ENCODE peak calls at places on chromosomes 13 and 19, in nine cellular contexts. G is IMR-90; X is cardiac fibroblast; L is PC-9; R is AG10803; H is endothelial cell; B is breast epithelium; W is AG04450; D is activated CD8-positive, alpha-beta T cell treated with anti-CD3 and anti-CD28 coated beads for 36 hours. P is an unnamed sample.
A peak's percentile ranks its signal among the peaks of the same experiment; 100 is the strongest.

GRCh38 chr13:74258951-74259350 is 124.7 kb upstream of the KLF12 start:
- DNase-seq in G (no peak), X (no peak), L (no peak), R (no peak), H (no peak), B (no peak), W (no peak), D (no peak), P (no peak)

GRCh38 chr13:32722340-32722739 is 136.1 kb downstream of the PDS5B start:
- DNase-seq in G (no peak), X (no peak), L (no peak), R (no peak), H (no peak), B (no peak), W (no peak), D (no peak), P (no peak)

GRCh38 chr13:73765651-73766384 is 368.4 kb downstream of the KLF12 start:
- DNase-seq in G (peak; percentile 58), X (peak; percentile 71), L (no peak), R (peak; percentile 23), H (peak; percentile 65), B (peak; percentile 57), W (no peak), D (peak; percentile 93), P (peak; percentile 40)

GRCh38 chr19:29694669-29695627 is 20.1 kb downstream of the C19orf12 start:
- DNase-seq in G (peak; percentile 70), X (peak; percentile 78), L (peak; percentile 47), R (peak; percentile 75), H (peak; percentile 86), B (peak; percentile 78), W (no peak), D (peak; percentile 91), P (peak; percentile 77)

GRCh38 chr19:15673176-15673654 is 328 bp downstream of the CYP4F12 start:
- DNase-seq in G (no peak), X (no peak), L (no peak), R (no peak), H (no peak), B (no peak), W (no peak), D (peak; percentile 21), P (peak; percentile 2)

GRCh38 chr19:52007805-52008557 is at the start of gene ZNF615:
- DNase-seq in G (peak; percentile 80), X (peak; percentile 88), L (peak; percentile 87), R (peak; percentile 80), H (peak; percentile 87), B (peak; percentile 88), W (peak; percentile 52), D (peak; percentile 93), P (peak; percentile 90)

GRCh38 chr13:21657538-21657937 is 13.3 kb upstream of the FGF9 start:
- DNase-seq in G (peak; percentile 94), X (peak; percentile 62), L (no peak), R (peak; percentile 43), H (no peak), B (no peak), W (peak; percentile 50), D (no peak), P (no peak)

GRCh38 chr13:98509271-98510155 is 67.4 kb downstream of the STK24 start:
- DNase-seq in G (peak; percentile 92), X (peak; percentile 96), L (peak; percentile 71), R (peak; percentile 94), H (no peak), B (no peak), W (peak; percentile 59), D (peak; percentile 72), P (peak; percentile 24)

GRCh38 chr19:48646912-48647216 is 877 bp upstream of the CA11 start:
- DNase-seq in G (no peak), X (no peak), L (no peak), R (no peak), H (no peak), B (no peak), W (no peak), D (no peak), P (no peak)

GRCh38 chr19:57167385-57167784 is at the start of gene DUXA:
- DNase-seq in G (no peak), X (no peak), L (no peak), R (no peak), H (no peak), B (no peak), W (no peak), D (no peak), P (no peak)

DNA sequence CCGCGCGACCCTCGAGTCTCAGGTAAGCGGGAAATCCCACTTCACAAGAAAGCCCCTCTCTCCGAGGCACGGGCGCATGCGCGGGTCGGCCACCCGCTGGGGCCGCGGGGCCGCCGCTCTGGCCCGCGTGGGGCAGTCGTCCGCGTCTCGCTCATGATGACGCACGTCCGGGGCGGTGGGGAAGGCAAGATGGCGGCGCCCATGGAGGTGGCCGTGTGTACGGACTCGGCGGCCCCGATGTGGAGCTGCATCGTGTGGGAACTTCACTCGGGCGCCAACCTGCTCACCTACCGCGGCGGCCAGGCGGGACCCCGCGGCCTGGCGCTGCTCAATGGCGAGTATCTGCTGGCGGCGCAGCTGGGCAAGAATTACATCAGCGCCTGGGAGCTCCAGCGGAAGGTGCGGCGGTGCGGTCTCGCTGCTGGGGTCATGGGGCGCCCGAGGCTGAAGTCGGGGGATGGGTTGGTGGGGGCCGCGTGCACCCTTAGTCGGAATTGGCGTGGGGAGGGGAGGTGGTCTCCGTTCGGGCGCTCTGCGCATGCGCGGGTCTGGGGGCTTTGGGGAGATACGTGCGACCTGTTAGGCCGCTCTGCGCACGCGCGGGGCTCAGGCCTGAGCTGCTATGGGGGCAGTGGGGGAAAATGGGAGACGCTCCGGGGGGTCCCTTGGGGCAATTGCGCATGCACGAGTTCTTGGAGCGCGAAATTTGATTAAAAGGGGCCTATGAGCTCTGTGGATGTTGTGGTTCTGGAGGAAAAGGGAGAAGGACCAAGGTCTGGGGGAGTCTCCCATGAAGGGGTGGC is at the start of gene WDR18:
- DNase-seq in G (peak; percentile 81), X (peak; percentile 89), L (peak; percentile 84), R (peak; percentile 80), H (peak; percentile 88), B (peak; percentile 93), W (peak; percentile 49), D (peak; percentile 94), P (peak; percentile 88)
- TF ChIP-seq CTCF in G (peak; percentile 30), X (no peak), L (no peak), R (no peak), H (peak; percentile 17), B (peak; percentile 29), W (no peak), D (no peak), P (no peak)

DNA sequence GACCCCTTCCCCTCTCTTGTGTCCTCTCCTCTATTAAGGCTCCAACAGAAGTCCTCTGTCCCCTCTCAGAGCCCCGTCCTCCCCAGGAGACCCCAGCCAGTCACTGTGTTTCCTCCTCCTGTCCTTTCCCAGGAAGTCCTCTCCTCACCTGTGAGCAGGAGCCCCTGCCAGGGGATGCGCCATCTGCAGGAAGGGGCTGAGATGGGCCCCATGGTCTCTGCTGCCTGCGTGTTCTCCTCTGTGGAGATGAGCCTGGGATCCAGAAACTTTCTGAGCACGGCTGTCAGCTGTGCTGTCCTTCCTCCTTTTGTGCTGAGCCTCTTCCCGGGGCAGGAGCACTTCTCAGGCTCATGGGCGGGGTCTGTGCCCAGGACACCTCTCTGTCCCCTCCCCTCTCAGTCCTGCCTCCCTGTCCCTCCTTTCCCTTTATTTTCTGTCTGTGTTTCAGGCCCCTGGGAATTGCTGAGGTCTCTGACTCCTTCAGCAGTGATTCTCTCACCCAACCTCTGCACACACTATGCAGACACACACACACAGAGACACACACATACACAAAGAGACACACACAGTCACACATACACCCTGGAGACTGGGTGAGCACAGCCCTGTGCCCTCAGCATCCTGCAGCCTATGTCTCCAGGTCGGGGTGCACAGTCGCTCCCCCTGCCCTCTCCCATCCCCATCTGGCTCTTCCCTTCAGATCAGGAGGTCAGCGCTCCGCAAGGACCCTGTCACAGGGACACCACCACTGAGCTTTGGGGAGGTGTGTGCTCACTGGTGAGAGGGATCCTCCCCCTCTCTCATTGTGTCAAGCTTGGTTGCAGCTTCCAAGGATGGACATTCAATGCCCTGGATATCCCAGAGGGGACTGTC is at the start of gene CEACAM8:
- DNase-seq in G (no peak), X (no peak), L (no peak), R (no peak), H (no peak), B (no peak), W (no peak), D (no peak), P (no peak)
- TF ChIP-seq CTCF in G (no peak), X (no peak), L (peak; percentile 16), R (no peak), H (no peak), B (no peak), W (no peak), D (no peak), P (no peak)

GRCh38 chr19:40136818-40137217 is 46.1 kb upstream of the ZNF780A start:
- DNase-seq in G (no peak), X (no peak), L (no peak), R (no peak), H (no peak), B (no peak), W (no peak), D (no peak), P (no peak)

GRCh38 chr19:40141546-40141945 is 49.7 kb upstream of the MAP3K10 start:
- DNase-seq in G (no peak), X (no peak), L (no peak), R (no peak), H (no peak), B (no peak), W (no peak), D (no peak), P (no peak)

GRCh38 chr19:40143612-40144011 is 47.6 kb upstream of the MAP3K10 start:
- DNase-seq in G (no peak), X (no peak), L (no peak), R (peak; percentile 38), H (no peak), B (no peak), W (no peak), D (peak; percentile 72), P (no peak)

GRCh38 chr19:40144151-40144550 is 47.1 kb upstream of the MAP3K10 start:
- DNase-seq in G (no peak), X (no peak), L (no peak), R (no peak), H (no peak), B (no peak), W (no peak), D (no peak), P (no peak)

DNA sequence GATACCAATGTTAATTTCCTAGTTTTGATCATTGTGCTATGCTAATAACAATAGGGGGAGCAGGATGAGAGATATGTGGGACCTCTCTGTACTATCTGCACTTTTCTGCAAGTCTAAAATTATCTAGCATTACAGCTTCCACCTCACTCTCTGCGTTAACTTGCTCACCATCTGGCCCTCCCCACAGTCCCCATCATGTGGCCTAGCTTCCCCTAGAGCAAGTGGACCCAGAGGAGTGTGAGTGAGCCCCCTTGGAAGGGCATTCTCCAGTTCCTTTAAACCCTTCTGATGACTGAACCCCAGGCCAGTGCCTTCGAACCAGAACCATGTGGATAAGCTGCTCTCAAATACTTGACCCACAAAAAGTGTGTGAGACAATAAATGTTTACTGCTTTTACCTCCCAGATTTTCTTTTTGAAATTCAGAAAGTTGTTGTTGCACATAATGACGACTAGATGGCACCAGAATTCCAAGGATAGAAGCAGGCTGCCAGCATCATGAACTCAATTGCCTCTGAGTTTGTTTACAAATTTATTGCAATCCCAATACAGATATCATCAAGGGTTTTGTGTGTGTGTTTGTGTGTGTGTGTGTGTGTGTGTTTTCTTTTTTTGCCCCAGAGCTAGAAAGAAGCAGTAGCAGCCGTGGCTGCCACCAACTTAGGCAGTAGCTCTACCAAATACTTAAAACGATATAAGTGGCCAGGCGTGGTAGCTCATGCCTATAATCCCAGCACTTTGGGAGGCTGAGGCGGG is 49.0 kb upstream of the ZNF780A start:
- DNase-seq in G (peak; percentile 63), X (peak; percentile 72), L (no peak), R (peak; percentile 59), H (no peak), B (no peak), W (peak; percentile 15), D (peak; percentile 12), P (peak; percentile 14)
- TF ChIP-seq CTCF in G (peak; percentile 93), X (peak; percentile 63), L (peak; percentile 84), R (peak; percentile 85), H (peak; percentile 61), B (peak; percentile 85), W (peak; percentile 77), D (peak; percentile 89), P (peak; percentile 74)

GRCh38 chr13:45623516-45624090 is 8.1 kb upstream of the ERICH6B start:
- DNase-seq in G (peak; percentile 16), X (peak; percentile 45), L (no peak), R (peak; percentile 16), H (no peak), B (no peak), W (no peak), D (no peak), P (no peak)
- TF ChIP-seq CTCF in G (peak; percentile 50), X (peak; percentile 51), L (peak; percentile 71), R (peak; percentile 58), H (peak; percentile 46), B (no peak), W (peak; percentile 59), D (peak; percentile 62), P (peak; percentile 28)

P was measured in Calu3.